ENCODE peak calls at places on chromosomes 6 and 20, in six cellular contexts. K is PC-3, H is fibroblast of villous mesenchyme, A is GM20000, G is cardiac muscle cell, Q is endothelial cell of umbilical vein. I is an unnamed sample.

GRCh38 chr20:20498081-20498861 is 130.4 kb downstream of the INSM1 start:
- DNase-seq in G (no peak), K (peak), A (no peak), H (no peak), Q (no peak), I (no peak)

GRCh38 chr6:93036835-93037234 is 382.5 kb downstream of the EPHA7 start:
- DNase-seq in A (peak), G (peak), H (peak), K (peak), Q (peak), I (no peak)

GRCh38 chr20:61957961-61958715 is 107.5 kb downstream of the TAF4 start:
- DNase-seq in A (no peak), Q (no peak), H (no peak), G (no peak), K (no peak), I (peak)

GRCh38 chr20:9051508-9051907 is 17.4 kb upstream of the PLCB4 start:
- DNase-seq in H (peak), K (peak), G (peak), Q (peak), A (no peak), I (peak)

GRCh38 chr6:119446623-119447008 is 97.1 kb upstream of the MAN1A1 start:
- DNase-seq in K (peak), H (peak), Q (no peak), A (no peak), G (peak), I (peak)

GRCh38 chr6:15444881-15445280 is 199.0 kb downstream of the JARID2 start:
- DNase-seq in Q (no peak), A (no peak), G (no peak), K (peak), H (no peak), I (no peak)

GRCh38 chr6:156612361-156612760 is 164.8 kb upstream of the ARID1B start:
- DNase-seq in G (no peak), A (no peak), Q (no peak), H (no peak), K (no peak), I (no peak)

GRCh38 chr6:42791706-42792320 is 10.0 kb downstream of the BICRAL start:
- DNase-seq in Q (no peak), G (no peak), H (no peak), K (peak), A (no peak), I (no peak)

GRCh38 chr20:63243604-63244247 is 8.0 kb downstream of the BIRC7 start:
- DNase-seq in Q (no peak), H (no peak), A (no peak), K (no peak), G (no peak), I (peak)

GRCh38 chr6:145015739-145016558 is 719.4 kb downstream of the EPM2A start:
- DNase-seq in G (peak), K (peak), A (peak), H (peak), Q (peak), I (peak)

DNA sequence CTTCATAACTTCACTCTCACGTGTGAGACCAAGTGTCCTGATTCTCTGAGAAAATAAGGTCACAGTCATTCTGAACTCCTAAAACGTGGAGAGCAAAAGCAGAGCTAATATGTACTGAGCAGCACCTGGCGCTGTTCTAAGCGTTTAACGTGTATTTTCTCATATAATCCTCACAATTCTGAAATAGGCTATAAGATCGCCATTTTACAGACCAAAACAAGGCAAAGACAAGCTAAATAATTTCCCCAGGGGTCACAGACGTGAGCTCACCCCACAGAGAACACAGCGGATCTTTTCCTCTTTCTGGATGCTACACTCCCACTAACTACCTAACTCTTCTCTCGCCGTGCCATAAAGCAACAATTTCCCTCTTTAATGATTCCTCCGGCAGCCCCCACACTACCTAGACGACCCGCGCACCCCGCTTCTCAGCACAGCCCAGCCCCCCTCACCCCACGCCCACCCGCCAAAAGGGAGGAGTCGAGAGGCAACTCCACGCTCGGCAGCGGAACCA is 636 bp downstream of the SUPT3H start:
- DNase-seq in H (no peak), A (no peak), K (peak), G (no peak), Q (no peak), I (peak)
- TF ChIP-seq CTCF in H (no peak), A (no peak), K (no peak), G (no peak), Q (no peak), I (no peak)

GRCh38 chr6:106692112-106692822 is 62.9 kb downstream of the QRSL1 start:
- DNase-seq in A (no peak), K (peak), H (peak), Q (peak), G (peak), I (peak)

GRCh38 chr6:106692823-106693216 is 63.4 kb downstream of the QRSL1 start:
- DNase-seq in H (no peak), K (no peak), Q (no peak), A (no peak), G (no peak), I (no peak)

GRCh38 chr6:106684011-106684410 is 54.6 kb downstream of the QRSL1 start:
- DNase-seq in Q (no peak), H (no peak), K (no peak), G (no peak), A (no peak), I (no peak)

GRCh38 chr6:106685833-106686232 is 56.5 kb downstream of the QRSL1 start:
- DNase-seq in A (no peak), H (no peak), Q (no peak), K (peak), G (no peak), I (peak)

GRCh38 chr6:106688177-106688951 is 59.0 kb downstream of the QRSL1 start:
- DNase-seq in Q (no peak), K (peak), H (peak), A (no peak), G (no peak), I (no peak)
- TF ChIP-seq CTCF in Q (no peak), K (peak), H (no peak), A (no peak), G (no peak), I (peak)

GRCh38 chr6:149933036-149933435 is 8.8 kb upstream of the ULBP2 start:
- DNase-seq in A (no peak), Q (no peak), G (no peak), H (no peak), K (no peak), I (no peak)

GRCh38 chr6:149925253-149925973 is 2.5 kb upstream of the RAET1G start:
- DNase-seq in H (peak), K (no peak), G (peak), A (no peak), Q (peak), I (peak)

GRCh38 chr6:149931501-149931900 is 8.6 kb upstream of the RAET1G start:
- DNase-seq in Q (no peak), K (no peak), G (no peak), A (no peak), H (no peak), I (no peak)

GRCh38 chr6:149925974-149926777 is 3.3 kb upstream of the RAET1G start:
- DNase-seq in H (peak), A (no peak), G (peak), Q (peak), K (peak), I (peak)

DNA sequence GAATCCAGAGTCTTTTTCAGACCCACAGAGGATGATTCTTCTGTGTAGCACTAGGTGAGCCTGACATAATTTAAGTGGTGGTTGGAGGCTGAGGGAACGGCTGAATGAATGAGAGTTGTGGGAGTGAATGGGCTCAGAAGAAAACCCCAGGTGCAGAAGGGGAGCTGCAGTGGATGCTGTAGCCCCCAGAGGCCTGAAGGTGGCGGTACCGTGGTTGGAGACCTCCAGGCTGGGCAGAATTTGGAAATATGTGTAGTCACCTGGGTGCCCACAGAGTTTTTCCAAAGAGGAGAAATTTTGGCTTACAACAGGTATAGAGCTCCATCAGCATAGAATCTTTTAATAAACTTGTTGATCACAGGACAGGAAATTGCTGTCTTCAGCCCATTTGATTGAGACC is 6.5 kb upstream of the RAET1G start:
- DNase-seq in Q (no peak), G (no peak), A (no peak), H (no peak), K (peak), I (no peak)
- TF ChIP-seq CTCF in Q (peak), G (peak), A (no peak), H (peak), K (peak), I (peak)

DNA sequence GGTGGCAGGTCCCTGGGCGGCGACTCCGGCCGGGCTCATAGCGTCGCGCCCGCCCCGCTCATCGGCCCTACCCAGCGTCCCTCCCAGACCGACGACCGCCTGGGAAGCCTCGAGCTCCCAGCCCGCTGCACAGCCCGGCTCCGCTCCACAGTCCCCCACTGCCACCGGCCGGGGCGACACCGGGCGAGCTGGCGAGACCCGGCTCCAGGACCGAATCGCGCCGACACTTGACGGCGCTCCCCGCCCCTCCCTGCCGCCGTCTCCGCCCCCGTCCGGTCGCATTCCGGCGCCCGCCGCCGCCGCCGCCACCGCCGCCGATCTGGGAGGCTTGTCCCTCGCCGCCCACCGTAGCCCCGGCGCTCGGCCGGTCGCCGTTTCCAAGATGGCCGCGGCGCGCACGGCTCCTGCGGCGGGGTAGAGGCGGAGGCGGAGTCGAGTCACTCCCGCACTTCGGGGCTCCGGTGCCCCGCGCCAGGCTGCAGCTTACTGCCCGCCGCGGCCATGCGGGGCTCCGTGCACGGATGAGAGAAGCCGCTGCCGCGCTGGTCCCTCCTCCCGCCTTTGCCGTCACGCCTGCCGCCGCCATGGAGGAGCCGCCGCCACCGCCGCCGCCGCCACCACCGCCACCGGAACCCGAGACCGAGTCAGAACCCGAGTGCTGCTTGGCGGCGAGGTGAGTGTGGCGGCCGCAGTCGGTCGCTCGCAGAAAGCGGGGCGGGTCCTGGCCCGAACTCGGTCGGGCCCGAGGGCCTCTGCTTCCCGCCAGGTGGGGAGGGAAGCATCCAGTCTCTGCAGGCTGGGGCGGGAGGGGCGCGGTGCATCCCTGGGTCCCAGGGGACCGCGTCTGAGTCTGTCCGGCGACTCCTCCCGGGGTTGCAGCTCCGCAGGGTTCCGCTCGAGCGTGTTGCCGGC is at the start of gene MAP3K4:
- DNase-seq in G (peak), Q (peak), A (peak), K (peak), H (peak), I (peak)
- TF ChIP-seq CTCF in G (no peak), Q (no peak), A (no peak), K (no peak), H (no peak), I (no peak)

GRCh38 chr20:5160882-5161281 is 34.1 kb downstream of the CDS2 start:
- DNase-seq in H (no peak), A (no peak), K (peak), Q (no peak), G (no peak), I (no peak)

GRCh38 chr20:5159928-5160327 is 33.1 kb downstream of the CDS2 start:
- DNase-seq in A (no peak), H (no peak), G (no peak), K (no peak), Q (no peak), I (no peak)

GRCh38 chr20:5168582-5169396 is 42.0 kb downstream of the CDS2 start:
- DNase-seq in Q (peak), G (peak), A (no peak), K (peak), H (peak), I (peak)

GRCh38 chr20:5161536-5162164 is 34.8 kb downstream of the CDS2 start:
- DNase-seq in H (no peak), G (no peak), K (no peak), A (no peak), Q (no peak), I (no peak)

GRCh38 chr20:5164645-5165399 is 38.0 kb downstream of the CDS2 start:
- DNase-seq in K (no peak), H (no peak), G (no peak), Q (no peak), A (no peak), I (no peak)
- TF ChIP-seq CTCF in K (no peak), H (no peak), G (no peak), Q (no peak), A (no peak), I (no peak)

GRCh38 chr6:159756508-159756907 is 5.3 kb upstream of the ACAT2 start:
- DNase-seq in A (no peak), G (no peak), H (no peak), K (no peak), Q (no peak), I (no peak)

GRCh38 chr6:159759645-159760044 is 2.2 kb upstream of the ACAT2 start:
- DNase-seq in Q (no peak), G (no peak), H (no peak), K (no peak), A (no peak), I (peak)

GRCh38 chr6:159760602-159761057 is 1.2 kb upstream of the ACAT2 start:
- DNase-seq in K (peak), A (no peak), Q (peak), H (peak), G (peak), I (peak)

GRCh38 chr6:159761135-159761872 is 541 bp upstream of the ACAT2 start:
- DNase-seq in G (peak), Q (peak), A (peak), H (peak), K (peak), I (peak)

GRCh38 chr6:159758031-159759001 is 3.5 kb upstream of the ACAT2 start:
- DNase-seq in H (no peak), Q (no peak), A (no peak), K (peak), G (peak), I (peak)
- TF ChIP-seq CTCF in H (peak), Q (no peak), A (no peak), K (peak), G (peak), I (peak)

GRCh38 chr20:4949833-4950178 is 51.5 kb downstream of the SLC23A2 start:
- DNase-seq in K (peak), H (peak), G (peak), Q (peak), A (peak), I (no peak)
- TF ChIP-seq CTCF in K (peak), H (peak), G (peak), Q (peak), A (peak), I (peak)

GRCh38 chr6:166032366-166033171 is 135.1 kb downstream of the TBXT start:
- DNase-seq in A (no peak), H (peak), K (peak), Q (no peak), G (peak), I (peak)
- TF ChIP-seq CTCF in A (no peak), H (peak), K (no peak), Q (no peak), G (peak), I (peak)

DNA sequence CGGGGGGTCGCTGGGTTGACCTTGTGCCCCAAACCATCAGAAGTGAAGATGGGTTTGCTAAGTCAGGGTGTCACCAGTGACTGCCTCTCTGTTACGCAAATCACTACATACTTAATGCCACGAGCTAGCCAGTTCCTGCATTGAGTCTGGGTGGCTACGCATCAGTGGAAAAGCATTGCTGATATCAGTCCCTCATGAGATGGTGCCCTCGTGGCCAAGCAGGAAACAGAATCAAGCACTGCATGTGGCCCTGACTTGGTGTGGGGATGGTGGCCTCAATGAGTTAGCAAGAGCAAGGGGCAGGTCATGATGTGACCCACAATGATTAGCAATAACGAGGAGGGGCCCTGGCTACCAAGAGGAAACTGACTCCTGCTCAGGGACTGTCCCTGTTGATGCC is 51.7 kb upstream of the FNDC1 start:
- DNase-seq in Q (no peak), A (no peak), G (no peak), H (no peak), K (no peak), I (no peak)
- TF ChIP-seq CTCF in Q (no peak), A (no peak), G (no peak), H (no peak), K (no peak), I (no peak)

I was measured in osteoblast.